ENCODE peak calls at places on chromosomes 2 and 18, in four cellular contexts. C is HepG2, V is A549, Z is K562. H is an unnamed sample.

GRCh38 chr2:10390369-10390801 is 57.7 kb downstream of the ODC1 start:
- DNase-seq in C (no peak), V (no peak), Z (no peak), H (no peak)

GRCh38 chr2:120768112-120769048 is 32.7 kb downstream of the GLI2 start:
- DNase-seq in C (no peak), V (no peak), Z (no peak), H (peak; percentile 14)

GRCh38 chr2:118221952-118222594 is 133.8 kb downstream of the INSIG2 start:
- DNase-seq in C (peak; percentile 61), V (peak; percentile 54), Z (peak; percentile 46), H (no peak)

GRCh38 chr2:195382186-195382585 is 274.8 kb upstream of the SLC39A10 start:
- DNase-seq in C (no peak), V (no peak), Z (no peak), H (no peak)

GRCh38 chr18:69044215-69044614 is 246.3 kb downstream of the CCDC102B start:
- DNase-seq in C (no peak), V (no peak), Z (no peak), H (no peak)

GRCh38 chr2:128941676-128942075 is 623.0 kb upstream of the HS6ST1 start:
- DNase-seq in C (no peak), V (no peak), Z (no peak), H (no peak)

GRCh38 chr18:48825101-48825745 is 125.5 kb downstream of the SMAD7 start:
- DNase-seq in C (no peak), V (no peak), Z (no peak), H (peak; percentile 10)

GRCh38 chr2:31877008-31877407 is 133.8 kb downstream of the MEMO1 start:
- DNase-seq in C (peak; percentile 63), V (no peak), Z (no peak), H (no peak)

GRCh38 chr2:28972778-28973335 is 8.2 kb upstream of the TOGARAM2 start:
- DNase-seq in C (no peak), V (no peak), Z (no peak), H (no peak)

GRCh38 chr2:236646871-236647270 is 77.2 kb downstream of the ACKR3 start:
- DNase-seq in C (no peak), V (no peak), Z (no peak), H (no peak)

GRCh38 chr2:128808462-128809255 is 490.0 kb upstream of the HS6ST1 start:
- DNase-seq in C (no peak), V (no peak), Z (no peak), H (no peak)

GRCh38 chr2:163592954-163593622 is 142.7 kb downstream of the FIGN start:
- DNase-seq in C (no peak), V (no peak), Z (no peak), H (peak; percentile 18)

GRCh38 chr2:207847807-207848544 is 78.3 kb upstream of the FZD5 start:
- DNase-seq in C (peak; percentile 99), V (no peak), Z (no peak), H (no peak)

GRCh38 chr18:24878289-24878688 is 417.9 kb downstream of the HRH4 start:
- DNase-seq in C (peak; percentile 7), V (no peak), Z (no peak), H (no peak)

GRCh38 chr2:86382698-86383097 is 45.3 kb upstream of the REEP1 start:
- DNase-seq in C (no peak), V (no peak), Z (no peak), H (no peak)

GRCh38 chr18:11178951-11179549 is 29.7 kb upstream of the PIEZO2 start:
- DNase-seq in C (no peak), V (no peak), Z (no peak), H (no peak)

GRCh38 chr2:177193240-177193639 is 19.4 kb upstream of the HNRNPA3 start:
- DNase-seq in C (no peak), V (no peak), Z (no peak), H (no peak)

GRCh38 chr18:76943542-76944339 is 121.4 kb downstream of the ZNF236 start:
- DNase-seq in C (no peak), V (no peak), Z (no peak), H (no peak)

GRCh38 chr2:109689973-109690372 is 75.8 kb downstream of the SOWAHC start:
- DNase-seq in C (no peak), V (no peak), Z (no peak), H (no peak)

GRCh38 chr18:32577561-32577960 is 106.9 kb upstream of the GAREM1 start:
- DNase-seq in C (no peak), V (no peak), Z (no peak), H (no peak)

GRCh38 chr2:138632066-138632465 is 130.5 kb downstream of the SPOPL start:
- DNase-seq in C (no peak), V (no peak), Z (no peak), H (no peak)

GRCh38 chr2:215866594-215866993 is 146.8 kb downstream of the MREG start:
- DNase-seq in C (no peak), V (no peak), Z (no peak), H (no peak)

GRCh38 chr2:105571445-105571987 is 172.7 kb upstream of the FHL2 start:
- DNase-seq in C (no peak), V (no peak), Z (no peak), H (no peak)

GRCh38 chr2:54329482-54330225 is 73.6 kb upstream of the TSPYL6 start:
- DNase-seq in C (peak; percentile 44), V (peak; percentile 12), Z (no peak), H (no peak)

GRCh38 chr2:147567131-147567530 is 277.7 kb upstream of the ACVR2A start:
- DNase-seq in C (no peak), V (no peak), Z (no peak), H (no peak)

GRCh38 chr2:231800493-231801091 is 14.3 kb downstream of the COPS7B start:
- DNase-seq in C (peak; percentile 55), V (peak; percentile 15), Z (peak; percentile 35), H (peak; percentile 77)

GRCh38 chr2:12931211-12931844 is 214.6 kb downstream of the TRIB2 start:
- DNase-seq in C (peak; percentile 3), V (peak; percentile 4), Z (peak; percentile 9), H (no peak)

GRCh38 chr2:100730290-100730868 is 89.6 kb upstream of the NPAS2 start:
- DNase-seq in C (peak; percentile 82), V (peak; percentile 38), Z (no peak), H (peak; percentile 72)

GRCh38 chr2:216082805-216083204 is 1.1 kb downstream of the TMEM169 start:
- DNase-seq in C (peak; percentile 40), V (no peak), Z (no peak), H (no peak)

GRCh38 chr18:36186461-36187137 is 698 bp upstream of the MOCOS start:
- DNase-seq in C (peak; percentile 41), V (no peak), Z (peak; percentile 69), H (peak; percentile 65)

GRCh38 chr2:58923869-58924268 is 682.7 kb upstream of the FANCL start:
- DNase-seq in C (no peak), V (no peak), Z (no peak), H (no peak)

GRCh38 chr2:216574046-216574445 is 59.2 kb upstream of the IGFBP2 start:
- DNase-seq in C (no peak), V (no peak), Z (no peak), H (no peak)

GRCh38 chr2:190404487-190404886 is 3.7 kb upstream of the MFSD6 start:
- DNase-seq in C (no peak), V (no peak), Z (peak; percentile 26), H (no peak)

GRCh38 chr2:120864981-120865380 is 129.3 kb downstream of the GLI2 start:
- DNase-seq in C (no peak), V (no peak), Z (no peak), H (no peak)

GRCh38 chr2:138103156-138103555 is 138.9 kb downstream of the HNMT start:
- DNase-seq in C (no peak), V (no peak), Z (no peak), H (no peak)

GRCh38 chr2:66030553-66030952 is 404.4 kb upstream of the MEIS1 start:
- DNase-seq in C (peak; percentile 18), V (no peak), Z (no peak), H (no peak)

GRCh38 chr18:71405142-71405806 is 1116.4 kb downstream of the SOCS6 start:
- DNase-seq in C (no peak), V (no peak), Z (no peak), H (no peak)

GRCh38 chr2:11998218-11998617 is 251.8 kb downstream of the LPIN1 start:
- DNase-seq in C (no peak), V (no peak), Z (no peak), H (no peak)

DNA sequence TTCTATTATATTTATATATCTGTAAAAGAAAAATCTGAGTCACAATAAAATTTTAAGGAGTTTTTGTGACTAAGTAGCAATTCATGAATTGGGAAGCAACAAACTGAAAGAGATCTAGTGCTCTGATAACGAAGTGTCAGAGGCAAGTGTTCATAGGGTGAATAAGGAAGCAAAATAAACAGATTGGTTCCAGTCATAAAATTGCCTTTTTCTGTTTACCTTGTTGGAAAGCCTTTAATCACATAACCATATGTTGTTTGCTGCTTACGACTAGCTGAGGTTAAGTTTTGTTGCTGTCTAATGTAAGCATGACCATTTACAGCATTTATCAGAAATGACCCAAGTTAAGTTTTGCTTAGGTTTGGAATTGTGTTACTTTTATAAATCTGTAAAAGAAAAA is 358.9 kb downstream of the ARL6IP6 start:
- DNase-seq in C (no peak), V (no peak), Z (no peak), H (no peak)
- TF ChIP-seq NR3C1 in C (no peak), V (no peak), Z (no peak), H (no peak)

GRCh38 chr2:40606862-40607261 is 155.0 kb upstream of the SLC8A1 start:
- DNase-seq in C (no peak), V (no peak), Z (no peak), H (no peak)
- TF ChIP-seq NR3C1 in C (no peak), V (no peak), Z (no peak), H (no peak)

DNA sequence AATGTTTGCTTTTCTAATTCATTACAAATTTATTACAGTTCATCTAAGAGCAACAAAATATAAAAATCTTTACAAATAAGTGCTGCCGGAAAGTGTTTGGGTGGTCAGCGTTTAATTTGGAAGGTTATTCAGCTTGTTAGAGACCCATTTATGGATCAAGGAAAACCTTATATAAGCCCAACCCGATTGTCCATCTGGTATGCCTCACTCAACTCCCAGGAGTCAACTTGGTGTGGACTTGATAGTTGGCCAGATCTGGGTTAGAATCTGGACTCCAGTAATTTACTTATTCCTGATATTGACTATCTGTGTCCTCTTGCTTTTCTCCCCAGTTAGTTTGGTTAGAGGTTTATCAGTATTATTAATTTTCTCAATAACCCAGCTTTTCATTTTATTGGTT is 106.2 kb downstream of the KCTD1 start:
- DNase-seq in C (no peak), V (no peak), Z (no peak), H (no peak)
- TF ChIP-seq NR3C1 in C (no peak), V (no peak), Z (no peak), H (no peak)

DNA sequence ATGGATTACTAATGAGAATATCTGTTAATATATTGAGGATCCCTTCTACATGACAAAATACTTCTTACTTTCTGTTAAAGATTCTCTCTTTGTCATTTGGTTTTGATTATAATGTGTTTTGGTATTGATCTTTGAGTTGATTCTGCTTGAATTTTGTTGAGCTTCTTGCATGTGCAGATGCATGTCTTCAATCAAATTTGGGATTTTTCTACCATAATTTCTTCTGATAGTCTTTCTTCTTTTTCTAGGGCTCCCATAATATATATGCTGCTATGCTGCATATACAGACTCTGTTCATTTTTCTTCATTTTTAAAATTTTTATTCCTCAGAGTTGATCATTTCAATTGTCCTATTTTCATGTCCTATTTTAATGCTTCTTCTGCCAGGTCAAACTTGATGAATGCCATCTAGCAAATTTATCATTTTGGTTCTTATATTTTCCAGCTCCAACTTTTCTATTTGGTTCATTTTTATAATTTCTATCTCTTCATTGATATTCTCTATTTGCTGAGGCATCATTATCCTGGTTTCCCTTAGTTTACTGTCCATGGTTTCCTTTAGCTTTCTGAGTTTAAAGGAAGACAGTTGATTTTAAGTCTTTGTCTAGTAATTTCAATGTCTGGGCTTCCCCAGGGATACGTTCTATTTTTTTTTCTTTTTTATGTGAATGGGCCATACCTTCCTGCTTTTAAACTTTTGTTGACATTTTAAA is 244.7 kb downstream of the WDPCP start:
- DNase-seq in C (no peak), V (no peak), Z (no peak), H (no peak)
- TF ChIP-seq NR3C1 in C (no peak), V (no peak), Z (no peak), H (no peak)

GRCh38 chr2:226420646-226421045 is 379.0 kb downstream of the IRS1 start:
- DNase-seq in C (no peak), V (no peak), Z (no peak), H (no peak)
- TF ChIP-seq NR3C1 in C (no peak), V (no peak), Z (no peak), H (no peak)